ENCODE peak calls at places on chromosomes 11 and 22, in ten cellular contexts. One of them, this sample, is unnamed.

GRCh38 chr11:60515144-60515855 is at the start of gene MS4A13:
- DNase-seq in substantia nigra: no peak
- DNase-seq in stimulated activated CD4-positive, alpha-beta T cell treated with anti-CD3 and anti-CD28 coated beads, Interleukin-1b, Interleukin-23, amount 100 ng/mL, for 24 hours: no peak
- DNase-seq in activated CD8-positive, alpha-beta memory T cell treated with anti-CD3 and anti-CD28 coated beads for 1 hour: no peak
- DNase-seq in A549: no peak
- DNase-seq in T-helper 2 cell: no peak
- DNase-seq in naive thymus-derived CD8-positive, alpha-beta T cell: no peak
- DNase-seq in activated CD4-positive, alpha-beta T cell treated with anti-CD3 and anti-CD28 coated beads, Interleukin-2, amount 50 U/mL, for 1 hour: no peak
- DNase-seq in IMR-90: no peak
- DNase-seq in erythroblast: no peak
- DNase-seq in this sample: peak

GRCh38 chr11:63567044-63567840 is 4.1 kb upstream of the PLAAT2 start:
- DNase-seq in substantia nigra: no peak
- DNase-seq in stimulated activated CD4-positive, alpha-beta T cell treated with anti-CD3 and anti-CD28 coated beads, Interleukin-1b, Interleukin-23, amount 100 ng/mL, for 24 hours: peak
- DNase-seq in T-helper 2 cell: peak
- DNase-seq in IMR-90: peak
- DNase-seq in erythroblast: peak
- DNase-seq in A549: peak
- DNase-seq in activated CD4-positive, alpha-beta T cell treated with anti-CD3 and anti-CD28 coated beads, Interleukin-2, amount 50 U/mL, for 1 hour: peak
- DNase-seq in activated CD8-positive, alpha-beta memory T cell treated with anti-CD3 and anti-CD28 coated beads for 1 hour: no peak
- DNase-seq in naive thymus-derived CD8-positive, alpha-beta T cell: peak
- DNase-seq in this sample: peak

GRCh38 chr22:46671824-46672432 is 51.7 kb downstream of the GRAMD4 start:
- DNase-seq in erythroblast: no peak
- DNase-seq in T-helper 2 cell: no peak
- DNase-seq in stimulated activated CD4-positive, alpha-beta T cell treated with anti-CD3 and anti-CD28 coated beads, Interleukin-1b, Interleukin-23, amount 100 ng/mL, for 24 hours: no peak
- DNase-seq in substantia nigra: no peak
- DNase-seq in A549: no peak
- DNase-seq in activated CD8-positive, alpha-beta memory T cell treated with anti-CD3 and anti-CD28 coated beads for 1 hour: no peak
- DNase-seq in naive thymus-derived CD8-positive, alpha-beta T cell: no peak
- DNase-seq in IMR-90: no peak
- DNase-seq in activated CD4-positive, alpha-beta T cell treated with anti-CD3 and anti-CD28 coated beads, Interleukin-2, amount 50 U/mL, for 1 hour: no peak
- DNase-seq in this sample: no peak

GRCh38 chr11:87529486-87529885 is 491.8 kb downstream of the TMEM135 start:
- DNase-seq in T-helper 2 cell: no peak
- DNase-seq in stimulated activated CD4-positive, alpha-beta T cell treated with anti-CD3 and anti-CD28 coated beads, Interleukin-1b, Interleukin-23, amount 100 ng/mL, for 24 hours: no peak
- DNase-seq in IMR-90: no peak
- DNase-seq in substantia nigra: no peak
- DNase-seq in A549: no peak
- DNase-seq in erythroblast: no peak
- DNase-seq in naive thymus-derived CD8-positive, alpha-beta T cell: no peak
- DNase-seq in activated CD4-positive, alpha-beta T cell treated with anti-CD3 and anti-CD28 coated beads, Interleukin-2, amount 50 U/mL, for 1 hour: no peak
- DNase-seq in activated CD8-positive, alpha-beta memory T cell treated with anti-CD3 and anti-CD28 coated beads for 1 hour: no peak
- DNase-seq in this sample: no peak

GRCh38 chr22:29503811-29504372 is 23.9 kb downstream of the NEFH start:
- DNase-seq in IMR-90: peak
- DNase-seq in T-helper 2 cell: no peak
- DNase-seq in erythroblast: peak
- DNase-seq in stimulated activated CD4-positive, alpha-beta T cell treated with anti-CD3 and anti-CD28 coated beads, Interleukin-1b, Interleukin-23, amount 100 ng/mL, for 24 hours: no peak
- DNase-seq in A549: no peak
- DNase-seq in naive thymus-derived CD8-positive, alpha-beta T cell: no peak
- DNase-seq in substantia nigra: no peak
- DNase-seq in activated CD4-positive, alpha-beta T cell treated with anti-CD3 and anti-CD28 coated beads, Interleukin-2, amount 50 U/mL, for 1 hour: no peak
- DNase-seq in activated CD8-positive, alpha-beta memory T cell treated with anti-CD3 and anti-CD28 coated beads for 1 hour: no peak
- DNase-seq in this sample: peak

GRCh38 chr22:36641902-36642640 is 61.5 kb downstream of the CACNG2 start:
- DNase-seq in IMR-90: peak
- DNase-seq in stimulated activated CD4-positive, alpha-beta T cell treated with anti-CD3 and anti-CD28 coated beads, Interleukin-1b, Interleukin-23, amount 100 ng/mL, for 24 hours: no peak
- DNase-seq in activated CD4-positive, alpha-beta T cell treated with anti-CD3 and anti-CD28 coated beads, Interleukin-2, amount 50 U/mL, for 1 hour: no peak
- DNase-seq in erythroblast: no peak
- DNase-seq in T-helper 2 cell: no peak
- DNase-seq in naive thymus-derived CD8-positive, alpha-beta T cell: no peak
- DNase-seq in A549: no peak
- DNase-seq in activated CD8-positive, alpha-beta memory T cell treated with anti-CD3 and anti-CD28 coated beads for 1 hour: no peak
- DNase-seq in substantia nigra: no peak
- DNase-seq in this sample: no peak

GRCh38 chr11:10920205-10920604 is 62.4 kb upstream of the ZBED5 start:
- DNase-seq in naive thymus-derived CD8-positive, alpha-beta T cell: no peak
- DNase-seq in IMR-90: peak
- DNase-seq in substantia nigra: no peak
- DNase-seq in activated CD8-positive, alpha-beta memory T cell treated with anti-CD3 and anti-CD28 coated beads for 1 hour: no peak
- DNase-seq in stimulated activated CD4-positive, alpha-beta T cell treated with anti-CD3 and anti-CD28 coated beads, Interleukin-1b, Interleukin-23, amount 100 ng/mL, for 24 hours: no peak
- DNase-seq in T-helper 2 cell: no peak
- DNase-seq in erythroblast: peak
- DNase-seq in A549: no peak
- DNase-seq in activated CD4-positive, alpha-beta T cell treated with anti-CD3 and anti-CD28 coated beads, Interleukin-2, amount 50 U/mL, for 1 hour: no peak
- DNase-seq in this sample: peak

GRCh38 chr11:71459076-71459766 is 6.2 kb downstream of the NADSYN1 start:
- DNase-seq in activated CD4-positive, alpha-beta T cell treated with anti-CD3 and anti-CD28 coated beads, Interleukin-2, amount 50 U/mL, for 1 hour: no peak
- DNase-seq in stimulated activated CD4-positive, alpha-beta T cell treated with anti-CD3 and anti-CD28 coated beads, Interleukin-1b, Interleukin-23, amount 100 ng/mL, for 24 hours: no peak
- DNase-seq in erythroblast: no peak
- DNase-seq in A549: no peak
- DNase-seq in IMR-90: no peak
- DNase-seq in naive thymus-derived CD8-positive, alpha-beta T cell: no peak
- DNase-seq in activated CD8-positive, alpha-beta memory T cell treated with anti-CD3 and anti-CD28 coated beads for 1 hour: no peak
- DNase-seq in T-helper 2 cell: no peak
- DNase-seq in substantia nigra: no peak
- DNase-seq in this sample: no peak

GRCh38 chr11:55949330-55949729 is 13.1 kb upstream of the OR5I1 start:
- DNase-seq in erythroblast: no peak
- DNase-seq in A549: no peak
- DNase-seq in T-helper 2 cell: no peak
- DNase-seq in substantia nigra: no peak
- DNase-seq in activated CD4-positive, alpha-beta T cell treated with anti-CD3 and anti-CD28 coated beads, Interleukin-2, amount 50 U/mL, for 1 hour: no peak
- DNase-seq in activated CD8-positive, alpha-beta memory T cell treated with anti-CD3 and anti-CD28 coated beads for 1 hour: no peak
- DNase-seq in naive thymus-derived CD8-positive, alpha-beta T cell: no peak
- DNase-seq in IMR-90: no peak
- DNase-seq in stimulated activated CD4-positive, alpha-beta T cell treated with anti-CD3 and anti-CD28 coated beads, Interleukin-1b, Interleukin-23, amount 100 ng/mL, for 24 hours: no peak
- DNase-seq in this sample: no peak

GRCh38 chr11:79484872-79485271 is 44.0 kb upstream of the TENM4 start:
- DNase-seq in activated CD4-positive, alpha-beta T cell treated with anti-CD3 and anti-CD28 coated beads, Interleukin-2, amount 50 U/mL, for 1 hour: no peak
- DNase-seq in naive thymus-derived CD8-positive, alpha-beta T cell: no peak
- DNase-seq in T-helper 2 cell: no peak
- DNase-seq in IMR-90: no peak
- DNase-seq in substantia nigra: no peak
- DNase-seq in erythroblast: no peak
- DNase-seq in A549: no peak
- DNase-seq in stimulated activated CD4-positive, alpha-beta T cell treated with anti-CD3 and anti-CD28 coated beads, Interleukin-1b, Interleukin-23, amount 100 ng/mL, for 24 hours: no peak
- DNase-seq in activated CD8-positive, alpha-beta memory T cell treated with anti-CD3 and anti-CD28 coated beads for 1 hour: no peak
- DNase-seq in this sample: no peak

GRCh38 chr11:2519879-2520735 is 75.3 kb downstream of the KCNQ1 start:
- DNase-seq in erythroblast: no peak
- DNase-seq in stimulated activated CD4-positive, alpha-beta T cell treated with anti-CD3 and anti-CD28 coated beads, Interleukin-1b, Interleukin-23, amount 100 ng/mL, for 24 hours: no peak
- DNase-seq in naive thymus-derived CD8-positive, alpha-beta T cell: no peak
- DNase-seq in IMR-90: no peak
- DNase-seq in A549: no peak
- DNase-seq in T-helper 2 cell: no peak
- DNase-seq in substantia nigra: no peak
- DNase-seq in activated CD8-positive, alpha-beta memory T cell treated with anti-CD3 and anti-CD28 coated beads for 1 hour: no peak
- DNase-seq in activated CD4-positive, alpha-beta T cell treated with anti-CD3 and anti-CD28 coated beads, Interleukin-2, amount 50 U/mL, for 1 hour: no peak
- DNase-seq in this sample: no peak

GRCh38 chr11:102771351-102771750 is 9.1 kb downstream of the MMP10 start:
- DNase-seq in activated CD4-positive, alpha-beta T cell treated with anti-CD3 and anti-CD28 coated beads, Interleukin-2, amount 50 U/mL, for 1 hour: no peak
- DNase-seq in A549: no peak
- DNase-seq in stimulated activated CD4-positive, alpha-beta T cell treated with anti-CD3 and anti-CD28 coated beads, Interleukin-1b, Interleukin-23, amount 100 ng/mL, for 24 hours: no peak
- DNase-seq in substantia nigra: no peak
- DNase-seq in erythroblast: no peak
- DNase-seq in naive thymus-derived CD8-positive, alpha-beta T cell: no peak
- DNase-seq in T-helper 2 cell: no peak
- DNase-seq in IMR-90: peak
- DNase-seq in activated CD8-positive, alpha-beta memory T cell treated with anti-CD3 and anti-CD28 coated beads for 1 hour: no peak
- DNase-seq in this sample: no peak

GRCh38 chr11:10358696-10359095 is 53.8 kb downstream of the ADM start:
- DNase-seq in activated CD4-positive, alpha-beta T cell treated with anti-CD3 and anti-CD28 coated beads, Interleukin-2, amount 50 U/mL, for 1 hour: no peak
- DNase-seq in substantia nigra: no peak
- DNase-seq in erythroblast: no peak
- DNase-seq in IMR-90: no peak
- DNase-seq in T-helper 2 cell: no peak
- DNase-seq in stimulated activated CD4-positive, alpha-beta T cell treated with anti-CD3 and anti-CD28 coated beads, Interleukin-1b, Interleukin-23, amount 100 ng/mL, for 24 hours: no peak
- DNase-seq in naive thymus-derived CD8-positive, alpha-beta T cell: no peak
- DNase-seq in activated CD8-positive, alpha-beta memory T cell treated with anti-CD3 and anti-CD28 coated beads for 1 hour: no peak
- DNase-seq in A549: no peak
- DNase-seq in this sample: no peak

GRCh38 chr22:46462726-46463371 is 74.6 kb downstream of the CELSR1 start:
- DNase-seq in naive thymus-derived CD8-positive, alpha-beta T cell: no peak
- DNase-seq in erythroblast: peak
- DNase-seq in substantia nigra: no peak
- DNase-seq in IMR-90: peak
- DNase-seq in stimulated activated CD4-positive, alpha-beta T cell treated with anti-CD3 and anti-CD28 coated beads, Interleukin-1b, Interleukin-23, amount 100 ng/mL, for 24 hours: no peak
- DNase-seq in activated CD4-positive, alpha-beta T cell treated with anti-CD3 and anti-CD28 coated beads, Interleukin-2, amount 50 U/mL, for 1 hour: no peak
- DNase-seq in A549: peak
- DNase-seq in activated CD8-positive, alpha-beta memory T cell treated with anti-CD3 and anti-CD28 coated beads for 1 hour: no peak
- DNase-seq in T-helper 2 cell: no peak
- DNase-seq in this sample: peak

GRCh38 chr11:21949741-21950413 is 243.0 kb upstream of the ANO5 start:
- DNase-seq in IMR-90: no peak
- DNase-seq in activated CD4-positive, alpha-beta T cell treated with anti-CD3 and anti-CD28 coated beads, Interleukin-2, amount 50 U/mL, for 1 hour: no peak
- DNase-seq in substantia nigra: no peak
- DNase-seq in erythroblast: no peak
- DNase-seq in activated CD8-positive, alpha-beta memory T cell treated with anti-CD3 and anti-CD28 coated beads for 1 hour: no peak
- DNase-seq in naive thymus-derived CD8-positive, alpha-beta T cell: no peak
- DNase-seq in stimulated activated CD4-positive, alpha-beta T cell treated with anti-CD3 and anti-CD28 coated beads, Interleukin-1b, Interleukin-23, amount 100 ng/mL, for 24 hours: no peak
- DNase-seq in T-helper 2 cell: no peak
- DNase-seq in A549: no peak
- DNase-seq in this sample: no peak

GRCh38 chr22:43166132-43166930 is 15.0 kb downstream of the TSPO start:
- DNase-seq in activated CD4-positive, alpha-beta T cell treated with anti-CD3 and anti-CD28 coated beads, Interleukin-2, amount 50 U/mL, for 1 hour: no peak
- DNase-seq in stimulated activated CD4-positive, alpha-beta T cell treated with anti-CD3 and anti-CD28 coated beads, Interleukin-1b, Interleukin-23, amount 100 ng/mL, for 24 hours: no peak
- DNase-seq in naive thymus-derived CD8-positive, alpha-beta T cell: no peak
- DNase-seq in IMR-90: no peak
- DNase-seq in A549: no peak
- DNase-seq in erythroblast: no peak
- DNase-seq in activated CD8-positive, alpha-beta memory T cell treated with anti-CD3 and anti-CD28 coated beads for 1 hour: no peak
- DNase-seq in T-helper 2 cell: no peak
- DNase-seq in substantia nigra: no peak
- DNase-seq in this sample: no peak

GRCh38 chr11:71252782-71253730 is 679 bp upstream of the SHANK2 start:
- DNase-seq in substantia nigra: no peak
- DNase-seq in IMR-90: peak
- DNase-seq in A549: peak
- DNase-seq in T-helper 2 cell: no peak
- DNase-seq in naive thymus-derived CD8-positive, alpha-beta T cell: no peak
- DNase-seq in erythroblast: no peak
- DNase-seq in activated CD4-positive, alpha-beta T cell treated with anti-CD3 and anti-CD28 coated beads, Interleukin-2, amount 50 U/mL, for 1 hour: no peak
- DNase-seq in stimulated activated CD4-positive, alpha-beta T cell treated with anti-CD3 and anti-CD28 coated beads, Interleukin-1b, Interleukin-23, amount 100 ng/mL, for 24 hours: no peak
- DNase-seq in activated CD8-positive, alpha-beta memory T cell treated with anti-CD3 and anti-CD28 coated beads for 1 hour: no peak
- DNase-seq in this sample: no peak

GRCh38 chr11:76765863-76766350 is 17.2 kb upstream of the TSKU start:
- DNase-seq in IMR-90: peak
- DNase-seq in activated CD4-positive, alpha-beta T cell treated with anti-CD3 and anti-CD28 coated beads, Interleukin-2, amount 50 U/mL, for 1 hour: no peak
- DNase-seq in T-helper 2 cell: no peak
- DNase-seq in substantia nigra: no peak
- DNase-seq in A549: no peak
- DNase-seq in erythroblast: no peak
- DNase-seq in naive thymus-derived CD8-positive, alpha-beta T cell: no peak
- DNase-seq in activated CD8-positive, alpha-beta memory T cell treated with anti-CD3 and anti-CD28 coated beads for 1 hour: no peak
- DNase-seq in stimulated activated CD4-positive, alpha-beta T cell treated with anti-CD3 and anti-CD28 coated beads, Interleukin-1b, Interleukin-23, amount 100 ng/mL, for 24 hours: no peak
- DNase-seq in this sample: no peak

GRCh38 chr11:7671807-7672206 is 1.5 kb downstream of the CYB5R2 start:
- DNase-seq in substantia nigra: no peak
- DNase-seq in naive thymus-derived CD8-positive, alpha-beta T cell: no peak
- DNase-seq in activated CD4-positive, alpha-beta T cell treated with anti-CD3 and anti-CD28 coated beads, Interleukin-2, amount 50 U/mL, for 1 hour: no peak
- DNase-seq in T-helper 2 cell: no peak
- DNase-seq in activated CD8-positive, alpha-beta memory T cell treated with anti-CD3 and anti-CD28 coated beads for 1 hour: no peak
- DNase-seq in A549: no peak
- DNase-seq in IMR-90: no peak
- DNase-seq in erythroblast: no peak
- DNase-seq in stimulated activated CD4-positive, alpha-beta T cell treated with anti-CD3 and anti-CD28 coated beads, Interleukin-1b, Interleukin-23, amount 100 ng/mL, for 24 hours: no peak
- DNase-seq in this sample: no peak

GRCh38 chr11:120929090-120929489 is 94.8 kb upstream of the TBCEL start:
- DNase-seq in activated CD4-positive, alpha-beta T cell treated with anti-CD3 and anti-CD28 coated beads, Interleukin-2, amount 50 U/mL, for 1 hour: no peak
- DNase-seq in erythroblast: no peak
- DNase-seq in IMR-90: no peak
- DNase-seq in stimulated activated CD4-positive, alpha-beta T cell treated with anti-CD3 and anti-CD28 coated beads, Interleukin-1b, Interleukin-23, amount 100 ng/mL, for 24 hours: no peak
- DNase-seq in activated CD8-positive, alpha-beta memory T cell treated with anti-CD3 and anti-CD28 coated beads for 1 hour: no peak
- DNase-seq in naive thymus-derived CD8-positive, alpha-beta T cell: no peak
- DNase-seq in A549: no peak
- DNase-seq in substantia nigra: no peak
- DNase-seq in T-helper 2 cell: no peak
- DNase-seq in this sample: no peak

This sample was measured in K562.